ENCODE peak calls at places on chromosomes 6 and 20, in four cellular contexts. G is pancreas, T is fibroblast of mammary gland, J is AG04450. M is an unnamed sample.

GRCh38 chr6:119493980-119494379 is 144.4 kb upstream of the MAN1A1 start:
- DNase-seq in G (no peak), T (no peak), J (no peak), M (no peak)

GRCh38 chr6:20366082-20366834 is 35.4 kb upstream of the E2F3 start:
- DNase-seq in G (no peak), T (no peak), J (no peak), M (no peak)

GRCh38 chr20:23302801-23303200 is 47.8 kb upstream of the NXT1 start:
- DNase-seq in G (no peak), T (no peak), J (no peak), M (no peak)

GRCh38 chr20:62104791-62105345 is 17.4 kb upstream of the LSM14B start:
- DNase-seq in G (no peak), T (peak), J (no peak), M (no peak)

GRCh38 chr6:142728367-142728766 is 216.6 kb downstream of the HIVEP2 start:
- DNase-seq in G (no peak), T (peak), J (no peak), M (no peak)

GRCh38 chr6:97668716-97669115 is 385.7 kb upstream of the MMS22L start:
- DNase-seq in G (no peak), T (no peak), J (no peak), M (no peak)

GRCh38 chr6:12009904-12010634 is 2.0 kb upstream of the HIVEP1 start:
- DNase-seq in G (no peak), T (peak), J (no peak), M (no peak)

GRCh38 chr20:49682278-49682677 is 31.4 kb downstream of the B4GALT5 start:
- DNase-seq in G (no peak), T (no peak), J (no peak), M (no peak)

GRCh38 chr6:31010393-31011060 is at the start of gene MUC22:
- DNase-seq in G (no peak), T (peak), J (no peak), M (peak)

GRCh38 chr20:32333988-32334885 is 23.9 kb upstream of the ASXL1 start:
- DNase-seq in G (peak), T (peak), J (no peak), M (no peak)

GRCh38 chr6:121823437-121823851 is 388.0 kb downstream of the GJA1 start:
- DNase-seq in G (no peak), T (peak), J (peak), M (peak)

GRCh38 chr6:90110971-90111370 is 185.7 kb downstream of the BACH2 start:
- DNase-seq in G (no peak), T (no peak), J (no peak), M (no peak)

GRCh38 chr20:62770111-62770910 is 26.0 kb upstream of the MRGBP start:
- DNase-seq in G (peak), T (no peak), J (no peak), M (no peak)

GRCh38 chr6:7479801-7480266 is 61.6 kb upstream of the DSP start:
- DNase-seq in G (no peak), T (peak), J (no peak), M (no peak)

GRCh38 chr20:34558320-34559202 is at the start of gene MAP1LC3A:
- DNase-seq in G (peak), T (peak), J (peak), M (peak)

GRCh38 chr6:108874470-108875160 is 26.4 kb downstream of the ARMC2 start:
- DNase-seq in G (no peak), T (peak), J (no peak), M (no peak)

GRCh38 chr6:37074053-37074827 is 68.8 kb downstream of the FGD2 start:
- DNase-seq in G (no peak), T (peak), J (no peak), M (no peak)

GRCh38 chr6:155125916-155126315 is 130.8 kb downstream of the TIAM2 start:
- DNase-seq in G (no peak), T (peak), J (no peak), M (peak)

GRCh38 chr6:168715643-168716481 is 274.9 kb downstream of the SMOC2 start:
- DNase-seq in G (no peak), T (no peak), J (no peak), M (no peak)

GRCh38 chr20:52731086-52731485 is 241.1 kb upstream of the TSHZ2 start:
- DNase-seq in G (no peak), T (no peak), J (no peak), M (no peak)

GRCh38 chr6:33082702-33083101 is 6.9 kb downstream of the HLA-DPB1 start:
- DNase-seq in G (no peak), T (peak), J (no peak), M (no peak)

GRCh38 chr20:59560588-59561227 is 43.6 kb upstream of the PHACTR3 start:
- DNase-seq in G (no peak), T (peak), J (no peak), M (no peak)

GRCh38 chr6:63527658-63528514 is 44.4 kb upstream of the LOC128125822 start:
- DNase-seq in G (no peak), T (peak), J (peak), M (peak)

GRCh38 chr6:117267766-117268534 is 2.6 kb downstream of the VGLL2 start:
- DNase-seq in G (no peak), T (no peak), J (no peak), M (no peak)

GRCh38 chr20:31897541-31897940 is 27.1 kb downstream of the TTLL9 start:
- DNase-seq in G (no peak), T (no peak), J (no peak), M (no peak)

GRCh38 chr20:36202891-36203338 is 33.4 kb upstream of the AAR2 start:
- DNase-seq in G (peak), T (peak), J (no peak), M (peak)

GRCh38 chr6:169803291-169803811 is 51.9 kb downstream of the ERMARD start:
- DNase-seq in G (no peak), T (no peak), J (no peak), M (no peak)

GRCh38 chr6:115643762-115644161 is 416.9 kb downstream of the FRK start:
- DNase-seq in G (no peak), T (peak), J (peak), M (no peak)

GRCh38 chr6:4610256-4610655 is 165.9 kb upstream of the CDYL start:
- DNase-seq in G (no peak), T (peak), J (no peak), M (no peak)

GRCh38 chr6:40719671-40720374 is 132.7 kb upstream of the LRFN2 start:
- DNase-seq in G (no peak), T (peak), J (no peak), M (peak)

GRCh38 chr6:69422474-69422873 is 374.3 kb downstream of the LMBRD1 start:
- DNase-seq in G (no peak), T (no peak), J (no peak), M (no peak)

GRCh38 chr20:34089655-34090324 is 22.3 kb downstream of the EIF2S2 start:
- DNase-seq in G (no peak), T (no peak), J (no peak), M (no peak)

GRCh38 chr20:48879609-48880008 is 41.9 kb upstream of the ARFGEF2 start:
- DNase-seq in G (no peak), T (no peak), J (no peak), M (no peak)

GRCh38 chr6:131951576-131952230 is 531 bp upstream of the CCN2 start:
- DNase-seq in G (no peak), T (peak), J (no peak), M (no peak)
- H3K4me3 ChIP-seq in G (peak), T (peak), J (peak), M (peak)

GRCh38 chr6:85472744-85473143 is 22.9 kb downstream of the NT5E start:
- DNase-seq in G (no peak), T (no peak), J (no peak), M (no peak)
- H3K4me3 ChIP-seq in G (no peak), T (no peak), J (no peak), M (no peak)

DNA sequence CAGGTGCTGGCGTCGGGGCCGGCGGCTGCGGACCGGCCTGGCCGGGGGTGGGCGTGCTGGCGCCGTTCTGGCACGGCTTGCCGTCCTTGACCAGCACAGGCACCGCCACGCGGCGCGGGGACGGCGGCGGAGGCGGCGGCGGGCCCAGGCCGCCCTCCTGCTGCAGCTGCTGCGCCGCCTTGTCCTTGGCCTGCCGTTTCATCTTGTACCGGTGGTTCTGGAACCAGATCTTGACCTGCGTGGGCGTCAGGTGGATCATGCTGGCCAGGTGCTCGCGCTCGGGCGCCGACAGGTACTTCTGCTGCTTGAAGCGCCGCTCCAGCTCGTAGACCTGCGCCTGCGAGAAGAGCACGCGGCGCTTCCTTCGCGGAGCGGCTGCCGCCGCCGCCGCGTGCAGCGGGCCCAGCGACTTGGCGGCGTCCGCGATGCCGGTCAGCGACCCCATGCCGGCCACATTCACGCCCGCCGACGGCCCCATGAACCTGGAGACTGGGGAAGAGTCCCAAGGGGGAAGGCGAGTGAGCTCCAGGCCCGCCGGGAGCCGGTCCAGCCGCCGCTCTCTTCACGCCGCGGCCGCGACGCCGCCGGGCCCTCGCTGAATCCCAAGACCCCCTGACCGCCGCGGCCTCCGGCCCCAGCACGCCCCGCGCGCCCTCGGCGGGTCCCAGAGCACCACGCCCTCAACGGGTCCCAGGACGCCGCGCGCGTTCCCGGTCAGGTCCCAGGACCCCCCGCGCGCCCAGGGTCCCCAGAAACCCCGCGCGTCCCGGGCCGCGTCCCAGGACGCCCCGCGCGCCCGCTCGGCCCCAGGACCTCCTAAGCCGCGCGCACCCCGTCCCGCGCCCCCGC is 1.1 kb downstream of the NKX2-4 start:
- DNase-seq in G (peak), T (no peak), J (no peak), M (no peak)
- H3K4me3 ChIP-seq in G (no peak), T (no peak), J (no peak), M (no peak)

GRCh38 chr6:114085206-114085605 is 114.3 kb upstream of the HDAC2 start:
- DNase-seq in G (no peak), T (peak), J (no peak), M (no peak)
- H3K4me3 ChIP-seq in G (no peak), T (no peak), J (no peak), M (no peak)

M was measured in HFF-Myc.